ENCODE peak calls at places on chromosomes 7 and 10, in five cellular contexts. One of them, this sample, is unnamed.

GRCh38 chr7:159040146-159040545 is 104.5 kb downstream of the VIPR2 start:
- DNase-seq in A549: no peak
- DNase-seq in HepG2: no peak
- DNase-seq in K562: no peak
- DNase-seq in GM23338: no peak
- DNase-seq in this sample: no peak

GRCh38 chr7:127920787-127921438 is 110.3 kb downstream of the LRRC4 start:
- DNase-seq in A549: no peak
- DNase-seq in HepG2: no peak
- DNase-seq in K562: no peak
- DNase-seq in GM23338: no peak
- DNase-seq in this sample: no peak

GRCh38 chr7:2979951-2980350 is 63.7 kb downstream of the CARD11 start:
- DNase-seq in A549: no peak
- DNase-seq in HepG2: no peak
- DNase-seq in K562: no peak
- DNase-seq in GM23338: no peak
- DNase-seq in this sample: no peak

GRCh38 chr10:43123361-43124093 is 14.7 kb upstream of the CSGALNACT2 start:
- DNase-seq in A549: no peak
- DNase-seq in HepG2: no peak
- DNase-seq in K562: no peak
- DNase-seq in GM23338: no peak
- DNase-seq in this sample: no peak

GRCh38 chr7:131021460-131021859 is 287.5 kb upstream of the KLF14 start:
- DNase-seq in A549: no peak
- DNase-seq in HepG2: no peak
- DNase-seq in K562: no peak
- DNase-seq in GM23338: no peak
- DNase-seq in this sample: no peak

GRCh38 chr10:30103595-30104310 is 44.4 kb upstream of the JCAD start:
- DNase-seq in A549: no peak
- DNase-seq in HepG2: no peak
- DNase-seq in K562: no peak
- DNase-seq in GM23338: no peak
- DNase-seq in this sample: no peak

GRCh38 chr10:4221315-4221714 is 436.3 kb upstream of the KLF6 start:
- DNase-seq in A549: no peak
- DNase-seq in HepG2: no peak
- DNase-seq in K562: no peak
- DNase-seq in GM23338: no peak
- DNase-seq in this sample: no peak

GRCh38 chr7:150447966-150448788 is 2.3 kb upstream of the GIMAP8 start:
- DNase-seq in A549: no peak
- DNase-seq in HepG2: no peak
- DNase-seq in K562: no peak
- DNase-seq in GM23338: no peak
- DNase-seq in this sample: no peak

GRCh38 chr10:48306870-48307531 is 524 bp downstream of the MAPK8 start:
- DNase-seq in A549: peak
- DNase-seq in HepG2: peak
- DNase-seq in K562: peak
- DNase-seq in GM23338: peak
- DNase-seq in this sample: no peak

GRCh38 chr10:79146611-79147130 is 77.9 kb downstream of the ZMIZ1 start:
- DNase-seq in A549: no peak
- DNase-seq in HepG2: no peak
- DNase-seq in K562: no peak
- DNase-seq in GM23338: no peak
- DNase-seq in this sample: no peak

GRCh38 chr10:50464004-50464409 is 159.7 kb downstream of the SGMS1 start:
- DNase-seq in A549: no peak
- DNase-seq in HepG2: no peak
- DNase-seq in K562: no peak
- DNase-seq in GM23338: no peak
- DNase-seq in this sample: no peak

GRCh38 chr7:12866237-12866636 is 178.8 kb downstream of the ARL4A start:
- DNase-seq in A549: no peak
- DNase-seq in HepG2: no peak
- DNase-seq in K562: no peak
- DNase-seq in GM23338: no peak
- DNase-seq in this sample: no peak

GRCh38 chr7:56074371-56074791 is 10.3 kb downstream of the SUMF2 start:
- DNase-seq in A549: peak
- DNase-seq in HepG2: peak
- DNase-seq in K562: peak
- DNase-seq in GM23338: peak
- DNase-seq in this sample: no peak

GRCh38 chr10:93875032-93875358 is 18.8 kb upstream of the SLC35G1 start:
- DNase-seq in A549: no peak
- DNase-seq in HepG2: no peak
- DNase-seq in K562: no peak
- DNase-seq in GM23338: no peak
- DNase-seq in this sample: no peak

GRCh38 chr10:21317902-21318301 is 207.6 kb downstream of the SKIDA1 start:
- DNase-seq in A549: no peak
- DNase-seq in HepG2: no peak
- DNase-seq in K562: no peak
- DNase-seq in GM23338: no peak
- DNase-seq in this sample: no peak

GRCh38 chr7:50822716-50823115 is 40.0 kb upstream of the GRB10 start:
- DNase-seq in A549: no peak
- DNase-seq in HepG2: no peak
- DNase-seq in K562: no peak
- DNase-seq in GM23338: no peak
- DNase-seq in this sample: no peak

GRCh38 chr7:55438765-55439525 is 73.8 kb downstream of the LANCL2 start:
- DNase-seq in A549: no peak
- DNase-seq in HepG2: no peak
- DNase-seq in K562: no peak
- DNase-seq in GM23338: no peak
- DNase-seq in this sample: no peak

GRCh38 chr7:67512481-67512880 is 515.8 kb downstream of the TYW1 start:
- DNase-seq in A549: no peak
- DNase-seq in HepG2: no peak
- DNase-seq in K562: no peak
- DNase-seq in GM23338: no peak
- DNase-seq in this sample: no peak

GRCh38 chr7:22555476-22555875 is 55.5 kb upstream of the STEAP1B start:
- DNase-seq in A549: no peak
- DNase-seq in HepG2: no peak
- DNase-seq in K562: no peak
- DNase-seq in GM23338: no peak
- DNase-seq in this sample: no peak

GRCh38 chr10:114387784-114388183 is 16.5 kb downstream of the AFAP1L2 start:
- DNase-seq in A549: no peak
- DNase-seq in HepG2: no peak
- DNase-seq in K562: no peak
- DNase-seq in GM23338: peak
- DNase-seq in this sample: no peak

GRCh38 chr7:22597845-22598244 is 97.9 kb upstream of the STEAP1B start:
- DNase-seq in A549: no peak
- DNase-seq in HepG2: no peak
- DNase-seq in K562: no peak
- DNase-seq in GM23338: no peak
- DNase-seq in this sample: no peak

GRCh38 chr7:138755831-138756590 is 41.8 kb upstream of the TMEM213 start:
- DNase-seq in A549: no peak
- DNase-seq in HepG2: no peak
- DNase-seq in K562: no peak
- DNase-seq in GM23338: no peak
- DNase-seq in this sample: no peak

GRCh38 chr10:96370575-96371157 is 11.9 kb upstream of the OPALIN start:
- DNase-seq in A549: peak
- DNase-seq in HepG2: peak
- DNase-seq in K562: peak
- DNase-seq in GM23338: peak
- DNase-seq in this sample: no peak

GRCh38 chr10:132707121-132707775 is 78.7 kb downstream of the NKX6-2 start:
- DNase-seq in A549: no peak
- DNase-seq in HepG2: peak
- DNase-seq in K562: no peak
- DNase-seq in GM23338: no peak
- DNase-seq in this sample: no peak

GRCh38 chr10:6409982-6410694 is 169.9 kb downstream of the PRKCQ start:
- DNase-seq in A549: no peak
- DNase-seq in HepG2: no peak
- DNase-seq in K562: no peak
- DNase-seq in GM23338: peak
- DNase-seq in this sample: no peak

GRCh38 chr7:128393526-128394330 is 16.1 kb downstream of the IMPDH1 start:
- DNase-seq in A549: no peak
- DNase-seq in HepG2: no peak
- DNase-seq in K562: peak
- DNase-seq in GM23338: no peak
- DNase-seq in this sample: no peak

GRCh38 chr7:132055331-132056120 is 499.1 kb upstream of the PODXL start:
- DNase-seq in A549: no peak
- DNase-seq in HepG2: no peak
- DNase-seq in K562: no peak
- DNase-seq in GM23338: no peak
- DNase-seq in this sample: no peak

GRCh38 chr10:28250782-28251181 is 52.1 kb downstream of the MPP7 start:
- DNase-seq in A549: no peak
- DNase-seq in HepG2: peak
- DNase-seq in K562: no peak
- DNase-seq in GM23338: no peak
- DNase-seq in this sample: no peak

GRCh38 chr10:70985824-70986336 is 97.5 kb upstream of the PCBD1 start:
- DNase-seq in A549: no peak
- DNase-seq in HepG2: no peak
- DNase-seq in K562: no peak
- DNase-seq in GM23338: no peak
- DNase-seq in this sample: no peak

DNA sequence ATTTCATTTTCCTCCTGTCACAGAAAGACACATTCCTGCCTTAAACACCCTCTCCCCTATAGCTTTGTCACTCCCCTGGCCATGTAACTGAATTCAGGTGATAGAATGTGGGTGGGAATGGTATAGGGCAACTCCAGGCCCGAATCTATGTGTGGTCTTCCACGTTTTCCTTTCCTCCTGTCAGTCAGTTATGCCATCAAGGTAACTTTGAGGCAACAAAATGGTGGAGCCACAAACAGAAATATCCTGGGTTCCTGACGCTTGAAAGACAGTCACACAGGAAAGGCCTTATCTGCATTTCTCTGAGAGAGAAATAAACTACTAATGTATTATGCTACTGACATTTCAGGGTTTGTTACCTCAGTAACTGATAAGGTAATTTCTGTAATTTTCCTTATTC is 326.8 kb downstream of the HPSE2 start:
- DNase-seq in A549: no peak
- DNase-seq in HepG2: no peak
- DNase-seq in K562: no peak
- DNase-seq in GM23338: peak
- DNase-seq in this sample: no peak
- TF ChIP-seq JUNB in A549: no peak
- TF ChIP-seq JUNB in HepG2: no peak
- TF ChIP-seq JUNB in K562: no peak
- TF ChIP-seq JUNB in GM23338: no peak
- TF ChIP-seq JUNB in this sample: no peak

GRCh38 chr7:72540106-72540611 is 128.0 kb upstream of the CALN1 start:
- DNase-seq in A549: no peak
- DNase-seq in HepG2: no peak
- DNase-seq in K562: no peak
- DNase-seq in GM23338: no peak
- DNase-seq in this sample: no peak
- TF ChIP-seq JUNB in A549: no peak
- TF ChIP-seq JUNB in HepG2: no peak
- TF ChIP-seq JUNB in K562: no peak
- TF ChIP-seq JUNB in GM23338: no peak
- TF ChIP-seq JUNB in this sample: no peak

GRCh38 chr7:29343379-29343778 is 148.8 kb downstream of the CHN2 start:
- DNase-seq in A549: no peak
- DNase-seq in HepG2: no peak
- DNase-seq in K562: no peak
- DNase-seq in GM23338: no peak
- DNase-seq in this sample: no peak

GRCh38 chr7:29344334-29344978 is 149.9 kb downstream of the CHN2 start:
- DNase-seq in A549: no peak
- DNase-seq in HepG2: no peak
- DNase-seq in K562: no peak
- DNase-seq in GM23338: no peak
- DNase-seq in this sample: no peak

GRCh38 chr7:29346574-29346973 is 152.0 kb downstream of the CHN2 start:
- DNase-seq in A549: no peak
- DNase-seq in HepG2: no peak
- DNase-seq in K562: no peak
- DNase-seq in GM23338: no peak
- DNase-seq in this sample: no peak

GRCh38 chr7:29342761-29343160 is 148.2 kb downstream of the CHN2 start:
- DNase-seq in A549: no peak
- DNase-seq in HepG2: no peak
- DNase-seq in K562: no peak
- DNase-seq in GM23338: no peak
- DNase-seq in this sample: no peak

DNA sequence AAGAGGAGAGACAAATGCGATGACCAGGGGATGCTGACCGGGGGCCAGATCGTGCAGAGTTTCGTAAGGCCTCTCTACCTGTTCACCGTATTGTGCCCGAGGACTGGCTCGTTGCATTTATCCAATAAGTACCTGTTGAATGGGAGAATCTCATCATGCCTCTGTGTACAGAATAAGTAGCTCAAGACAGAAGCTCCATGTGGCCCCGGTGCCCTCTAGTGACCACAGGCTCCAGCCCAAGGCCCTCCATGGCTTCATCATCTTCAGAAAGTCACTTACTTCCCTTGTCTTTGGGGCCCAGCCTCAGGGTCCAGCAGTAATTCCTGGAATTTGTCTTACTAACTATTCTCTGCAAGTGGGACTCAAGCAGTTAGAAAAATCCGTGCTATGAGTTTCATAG is 151.0 kb downstream of the CHN2 start:
- DNase-seq in A549: no peak
- DNase-seq in HepG2: peak
- DNase-seq in K562: no peak
- DNase-seq in GM23338: peak
- DNase-seq in this sample: no peak
- TF ChIP-seq JUNB in A549: no peak
- TF ChIP-seq JUNB in HepG2: no peak
- TF ChIP-seq JUNB in K562: no peak
- TF ChIP-seq JUNB in GM23338: no peak
- TF ChIP-seq JUNB in this sample: no peak

GRCh38 chr10:31294556-31294955 is 24.5 kb upstream of the ZEB1 start:
- DNase-seq in A549: no peak
- DNase-seq in HepG2: no peak
- DNase-seq in K562: no peak
- DNase-seq in GM23338: no peak
- DNase-seq in this sample: no peak

GRCh38 chr10:31291123-31291522 is 27.9 kb upstream of the ZEB1 start:
- DNase-seq in A549: no peak
- DNase-seq in HepG2: no peak
- DNase-seq in K562: no peak
- DNase-seq in GM23338: no peak
- DNase-seq in this sample: no peak

GRCh38 chr10:31288001-31288400 is 31.0 kb upstream of the ZEB1 start:
- DNase-seq in A549: no peak
- DNase-seq in HepG2: no peak
- DNase-seq in K562: no peak
- DNase-seq in GM23338: no peak
- DNase-seq in this sample: no peak

GRCh38 chr10:31290386-31290785 is 28.6 kb upstream of the ZEB1 start:
- DNase-seq in A549: no peak
- DNase-seq in HepG2: no peak
- DNase-seq in K562: no peak
- DNase-seq in GM23338: no peak
- DNase-seq in this sample: no peak

GRCh38 chr10:31288961-31289360 is 30.1 kb upstream of the ZEB1 start:
- DNase-seq in A549: no peak
- DNase-seq in HepG2: no peak
- DNase-seq in K562: no peak
- DNase-seq in GM23338: no peak
- DNase-seq in this sample: no peak
- TF ChIP-seq JUNB in A549: no peak
- TF ChIP-seq JUNB in HepG2: no peak
- TF ChIP-seq JUNB in K562: no peak
- TF ChIP-seq JUNB in GM23338: no peak
- TF ChIP-seq JUNB in this sample: no peak